ENCODE peak calls at places on chromosomes 11 and 22, in six cellular contexts. S, K, H, V, E and F are unnamed samples.

GRCh38 chr11:68145120-68145866 is 24.1 kb upstream of the CHKA start:
- DNase-seq in S (no peak), K (no peak), H (no peak), V (no peak), E (peak), F (peak)

GRCh38 chr11:10459029-10459970 is 4.2 kb downstream of the AMPD3 start:
- DNase-seq in S (peak), K (no peak), H (no peak), V (no peak), E (no peak), F (no peak)

GRCh38 chr11:10622108-10622507 is 53.6 kb upstream of the LYVE1 start:
- DNase-seq in S (no peak), K (no peak), H (no peak), V (no peak), E (no peak), F (no peak)

GRCh38 chr11:127656266-127656879 is 655.8 kb upstream of the KIRREL3 start:
- DNase-seq in S (no peak), K (no peak), H (peak), V (no peak), E (no peak), F (no peak)

GRCh38 chr11:11380340-11380739 is 27.3 kb upstream of the CSNK2A3 start:
- DNase-seq in S (no peak), K (no peak), H (no peak), V (no peak), E (no peak), F (no peak)

GRCh38 chr11:61921446-61921845 is 4.1 kb upstream of the RAB3IL1 start:
- DNase-seq in S (peak), K (no peak), H (no peak), V (no peak), E (no peak), F (no peak)

GRCh38 chr11:119489087-119489486 is 66.1 kb upstream of the THY1 start:
- DNase-seq in S (no peak), K (peak), H (no peak), V (no peak), E (no peak), F (no peak)

GRCh38 chr11:119339581-119340334 is 925 bp downstream of the C1QTNF5 start:
- DNase-seq in S (peak), K (peak), H (peak), V (no peak), E (peak), F (no peak)

GRCh38 chr11:118243993-118244762 is 8.0 kb downstream of the MPZL3 start:
- DNase-seq in S (no peak), K (no peak), H (no peak), V (no peak), E (no peak), F (no peak)

GRCh38 chr11:115764172-115764571 is 260.0 kb upstream of the CADM1 start:
- DNase-seq in S (no peak), K (no peak), H (no peak), V (no peak), E (no peak), F (no peak)

GRCh38 chr11:110763249-110764011 is 51.2 kb upstream of the ARHGAP20 start:
- DNase-seq in S (no peak), K (no peak), H (peak), V (no peak), E (peak), F (no peak)

GRCh38 chr11:127117231-127117671 is 116.7 kb upstream of the KIRREL3 start:
- DNase-seq in S (no peak), K (no peak), H (no peak), V (no peak), E (no peak), F (no peak)

GRCh38 chr11:119044708-119045107 is 12.3 kb downstream of the HYOU1 start:
- DNase-seq in S (peak), K (peak), H (no peak), V (no peak), E (no peak), F (no peak)

GRCh38 chr11:115606223-115607220 is 102.3 kb upstream of the CADM1 start:
- DNase-seq in S (no peak), K (no peak), H (no peak), V (no peak), E (no peak), F (no peak)

GRCh38 chr11:27395556-27396258 is 32.7 kb upstream of the CCDC34 start:
- DNase-seq in S (no peak), K (no peak), H (no peak), V (no peak), E (peak), F (peak)

GRCh38 chr11:68825603-68826002 is 16.1 kb downstream of the CPT1A start:
- DNase-seq in S (no peak), K (peak), H (peak), V (no peak), E (peak), F (peak)

GRCh38 chr11:103091024-103091423 is 936 bp downstream of the DCUN1D5 start:
- DNase-seq in S (no peak), K (no peak), H (peak), V (no peak), E (peak), F (peak)

GRCh38 chr11:41309111-41309522 is 150.3 kb downstream of the LRRC4C start:
- DNase-seq in S (no peak), K (no peak), H (no peak), V (no peak), E (no peak), F (no peak)

GRCh38 chr11:119375629-119376196 is 5.8 kb downstream of the USP2 start:
- DNase-seq in S (peak), K (no peak), H (no peak), V (no peak), E (peak), F (no peak)

GRCh38 chr11:117986981-117987495 is 844 bp downstream of the IL10RA start:
- DNase-seq in S (no peak), K (no peak), H (no peak), V (no peak), E (no peak), F (no peak)

DNA sequence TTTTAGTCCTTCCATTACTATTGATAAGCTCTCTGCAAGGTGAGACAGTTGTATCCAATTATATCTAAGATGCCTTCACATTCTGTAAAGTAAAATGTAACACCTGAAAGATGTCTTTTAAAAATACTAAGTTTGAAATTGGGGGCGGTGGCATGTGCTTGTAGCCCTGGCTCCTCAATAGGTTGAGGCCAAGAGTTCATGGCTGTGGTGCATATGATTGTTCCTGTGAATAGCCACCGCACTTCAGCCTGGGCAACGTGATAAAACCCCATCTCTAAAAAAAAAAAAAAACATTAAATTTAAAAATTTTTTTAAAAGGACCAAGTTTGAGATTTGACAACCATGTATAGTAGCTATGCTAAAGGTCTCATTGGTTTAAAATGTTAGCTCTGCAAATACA is 20.5 kb downstream of the CAPRIN1 start:
- DNase-seq in S (no peak), K (no peak), H (no peak), V (no peak), E (no peak), F (no peak)
- TF ChIP-seq JUN in S (no peak), K (no peak), H (no peak), V (no peak), E (no peak), F (no peak)

GRCh38 chr11:95931916-95932315 is 8.0 kb upstream of the MTMR2 start:
- DNase-seq in S (no peak), K (no peak), H (no peak), V (no peak), E (no peak), F (no peak)

GRCh38 chr11:95926714-95927113 is 2.8 kb upstream of the MTMR2 start:
- DNase-seq in S (no peak), K (no peak), H (no peak), V (no peak), E (no peak), F (no peak)

GRCh38 chr11:95933594-95933993 is 9.7 kb upstream of the MTMR2 start:
- DNase-seq in S (no peak), K (no peak), H (no peak), V (no peak), E (peak), F (no peak)

GRCh38 chr11:95925011-95925410 is 1.1 kb upstream of the MTMR2 start:
- DNase-seq in S (no peak), K (no peak), H (no peak), V (no peak), E (peak), F (peak)

GRCh38 chr11:95930948-95931347 is 7.0 kb upstream of the MTMR2 start:
- DNase-seq in S (no peak), K (no peak), H (no peak), V (no peak), E (no peak), F (no peak)
- TF ChIP-seq JUN in S (no peak), K (no peak), H (no peak), V (no peak), E (no peak), F (no peak)

GRCh38 chr11:122394326-122394725 is 261.2 kb upstream of the UBASH3B start:
- DNase-seq in S (no peak), K (no peak), H (no peak), V (no peak), E (no peak), F (no peak)

GRCh38 chr11:122398851-122399250 is 256.7 kb upstream of the UBASH3B start:
- DNase-seq in S (no peak), K (no peak), H (no peak), V (no peak), E (no peak), F (no peak)

GRCh38 chr11:122395282-122395681 is 260.2 kb upstream of the UBASH3B start:
- DNase-seq in S (no peak), K (no peak), H (no peak), V (no peak), E (no peak), F (no peak)

GRCh38 chr11:122399375-122399774 is 256.1 kb upstream of the UBASH3B start:
- DNase-seq in S (no peak), K (no peak), H (no peak), V (no peak), E (no peak), F (no peak)

DNA sequence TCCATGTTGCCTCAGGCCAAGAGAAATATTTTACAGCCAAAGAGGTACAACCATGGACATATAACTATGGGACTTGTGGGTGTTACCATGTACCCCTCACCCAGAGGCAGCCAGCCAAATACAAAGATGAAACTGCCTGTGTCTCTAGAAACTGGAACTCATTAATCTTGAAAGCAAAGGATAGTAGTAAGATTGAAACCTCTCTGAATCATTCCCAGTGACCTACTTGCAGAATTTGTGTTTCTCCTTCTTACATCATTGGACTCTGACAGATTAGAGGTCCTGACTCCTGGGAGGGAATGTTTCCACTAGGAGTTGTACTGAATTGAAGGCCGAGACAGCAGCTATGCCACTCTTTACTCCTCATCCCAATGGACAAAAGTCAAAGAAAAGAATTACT is 257.4 kb upstream of the UBASH3B start:
- DNase-seq in S (no peak), K (no peak), H (no peak), V (no peak), E (no peak), F (no peak)
- TF ChIP-seq JUN in S (no peak), K (no peak), H (no peak), V (no peak), E (no peak), F (no peak)

GRCh38 chr22:46234851-46235437 is 15.1 kb downstream of the CDPF1 start:
- DNase-seq in S (peak), K (no peak), H (no peak), V (no peak), E (no peak), F (no peak)

GRCh38 chr22:46229701-46230100 is 20.4 kb downstream of the CDPF1 start:
- DNase-seq in S (no peak), K (no peak), H (no peak), V (no peak), E (no peak), F (no peak)

GRCh38 chr22:46230262-46230901 is 19.7 kb downstream of the CDPF1 start:
- DNase-seq in S (no peak), K (no peak), H (no peak), V (no peak), E (no peak), F (no peak)

GRCh38 chr22:46237453-46238158 is 12.5 kb downstream of the CDPF1 start:
- DNase-seq in S (no peak), K (no peak), H (no peak), V (no peak), E (no peak), F (no peak)

DNA sequence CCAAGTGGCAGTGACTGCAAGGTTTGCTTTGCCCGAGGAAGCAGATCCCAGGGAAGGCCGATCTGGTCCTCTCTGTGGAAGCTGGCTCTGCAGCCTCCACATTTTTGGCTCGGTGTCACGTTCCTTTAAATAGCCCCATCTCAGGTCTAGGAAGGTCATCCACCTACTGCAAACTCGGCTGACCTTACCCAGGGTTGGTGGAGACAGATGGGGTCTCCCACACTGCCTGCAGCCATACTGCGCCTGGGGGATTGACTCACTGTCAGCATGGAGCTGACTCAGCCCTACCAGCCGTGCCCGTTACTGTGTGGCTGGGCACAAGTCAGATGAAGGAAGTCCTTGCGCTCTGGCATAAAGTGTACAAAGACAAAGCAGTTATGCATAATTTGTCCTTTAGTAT is 16.9 kb downstream of the CDPF1 start:
- DNase-seq in S (no peak), K (no peak), H (peak), V (no peak), E (no peak), F (no peak)
- TF ChIP-seq JUN in S (no peak), K (no peak), H (no peak), V (no peak), E (no peak), F (no peak)

GRCh38 chr11:12803086-12803826 is 129.0 kb downstream of the TEAD1 start:
- DNase-seq in S (no peak), K (no peak), H (peak), V (no peak), E (no peak), F (no peak)

GRCh38 chr11:12800032-12800671 is 125.9 kb downstream of the TEAD1 start:
- DNase-seq in S (peak), K (no peak), H (peak), V (no peak), E (peak), F (peak)

GRCh38 chr11:12799373-12799835 is 125.2 kb downstream of the TEAD1 start:
- DNase-seq in S (no peak), K (no peak), H (peak), V (no peak), E (no peak), F (no peak)

GRCh38 chr11:12802418-12803085 is 128.3 kb downstream of the TEAD1 start:
- DNase-seq in S (peak), K (no peak), H (peak), V (no peak), E (peak), F (peak)

DNA sequence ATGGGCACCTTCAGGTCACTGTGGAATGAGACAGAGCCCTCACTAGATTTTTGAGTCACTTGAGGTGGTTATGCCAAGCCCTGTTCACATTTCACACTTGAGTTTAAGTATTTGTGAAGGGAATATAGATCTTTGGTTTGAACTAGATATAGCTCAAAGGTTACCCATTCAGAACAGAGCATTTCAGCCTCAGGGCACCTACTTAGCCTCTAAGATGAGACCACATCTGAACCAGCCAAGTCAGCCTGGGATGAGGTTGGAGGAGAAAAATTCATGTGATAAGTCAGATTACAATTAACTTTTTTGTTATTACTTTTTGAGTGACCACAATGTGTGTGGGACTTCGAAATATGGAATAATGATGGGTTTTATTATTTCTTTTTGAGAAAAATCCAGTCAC is 127.8 kb downstream of the TEAD1 start:
- DNase-seq in S (no peak), K (no peak), H (no peak), V (no peak), E (no peak), F (no peak)
- TF ChIP-seq JUN in S (no peak), K (no peak), H (no peak), V (no peak), E (no peak), F (no peak)

GRCh38 chr11:3807856-3808845 is at the start of gene PGAP2:
- DNase-seq in S (peak), K (peak), H (peak), V (peak), E (peak), F (peak)
- TF ChIP-seq JUN in S (no peak), K (no peak), H (no peak), V (no peak), E (no peak), F (peak)